ENCODE peak calls at places on chromosomes 3 and 15, in six cellular contexts. Z is AG09309; L is cardiac muscle cell; W is stimulated activated CD8-positive, alpha-beta memory T cell treated with anti-CD3 and anti-CD28 coated beads, Interleukin-15, amount 100 ng/mL, for 4 hours; H is psoas muscle; Y is NCI-H460. Q is an unnamed sample.

GRCh38 chr3:17431004-17431403 is 311.4 kb downstream of the TBC1D5 start:
- DNase-seq in Z (no peak), L (peak), W (no peak), H (no peak), Y (peak), Q (no peak)

GRCh38 chr3:161314836-161315391 is 56.4 kb downstream of the SPTSSB start:
- DNase-seq in Z (no peak), L (no peak), W (no peak), H (no peak), Y (no peak), Q (no peak)

GRCh38 chr3:174330303-174330702 is 528.8 kb upstream of the NAALADL2 start:
- DNase-seq in Z (peak), L (peak), W (no peak), H (no peak), Y (no peak), Q (no peak)

GRCh38 chr15:64991536-64992135 is 1.9 kb upstream of the SPG21 start:
- DNase-seq in Z (no peak), L (no peak), W (no peak), H (no peak), Y (no peak), Q (no peak)

GRCh38 chr3:5071061-5071460 is 51.0 kb upstream of the ARL8B start:
- DNase-seq in Z (peak), L (peak), W (no peak), H (no peak), Y (no peak), Q (no peak)

GRCh38 chr3:40911264-40911663 is 288.0 kb upstream of the CTNNB1 start:
- DNase-seq in Z (no peak), L (no peak), W (no peak), H (no peak), Y (peak), Q (no peak)

GRCh38 chr3:16455001-16455400 is 58.5 kb downstream of the RFTN1 start:
- DNase-seq in Z (no peak), L (no peak), W (no peak), H (no peak), Y (no peak), Q (no peak)

GRCh38 chr3:149013726-149014125 is 22.4 kb downstream of the GYG1 start:
- DNase-seq in Z (no peak), L (no peak), W (no peak), H (no peak), Y (no peak), Q (no peak)

GRCh38 chr15:44193651-44194396 is 1.2 kb downstream of the FRMD5 start:
- DNase-seq in Z (no peak), L (peak), W (no peak), H (no peak), Y (no peak), Q (no peak)

GRCh38 chr15:90291679-90292356 is 26.3 kb downstream of the NGRN start:
- DNase-seq in Z (no peak), L (no peak), W (no peak), H (no peak), Y (peak), Q (no peak)

GRCh38 chr15:58574612-58575011 is 142.8 kb downstream of the LIPC start:
- DNase-seq in Z (no peak), L (no peak), W (no peak), H (no peak), Y (no peak), Q (no peak)

GRCh38 chr3:6750782-6751181 is 110.1 kb upstream of the GRM7 start:
- DNase-seq in Z (no peak), L (no peak), W (no peak), H (no peak), Y (no peak), Q (no peak)

GRCh38 chr3:198065897-198066296 is 105.9 kb downstream of the LMLN start:
- DNase-seq in Z (no peak), L (no peak), W (no peak), H (no peak), Y (no peak), Q (no peak)

GRCh38 chr3:144437989-144438388 is 466.4 kb downstream of the DIPK2A start:
- DNase-seq in Z (no peak), L (no peak), W (no peak), H (no peak), Y (no peak), Q (no peak)

GRCh38 chr3:40308725-40309438 is 625 bp upstream of the EIF1B start:
- DNase-seq in Z (no peak), L (no peak), W (no peak), H (no peak), Y (no peak), Q (no peak)

GRCh38 chr3:130897316-130897715 is 3.4 kb downstream of the ATP2C1 start:
- DNase-seq in Z (no peak), L (no peak), W (no peak), H (no peak), Y (no peak), Q (no peak)

Q was measured in activated naive CD4-positive, alpha-beta T cell treated with anti-CD3 and anti-CD28 coated beads, Interleukin-2, amount 50 U/mL, for 16 hours.